ENCODE peak calls at places on chromosomes 16 and 17, in five cellular contexts. One of them, this sample, is unnamed.
A peak's percentile ranks its signal among the peaks of the same experiment; 100 is the strongest.

GRCh38 chr16:26269663-26270062 is 577.9 kb downstream of the HS3ST4 start:
- DNase-seq in C1 segment of cervical spinal cord: no peak
- DNase-seq in GM19239: no peak
- DNase-seq in neural crest cell: no peak
- DNase-seq in cardiac fibroblast: no peak
- DNase-seq in this sample: no peak

GRCh38 chr17:48492401-48493298 is 38.2 kb downstream of the HOXB1 start:
- DNase-seq in neural crest cell: peak; percentile 52
- DNase-seq in C1 segment of cervical spinal cord: no peak
- DNase-seq in cardiac fibroblast: peak; percentile 69
- DNase-seq in GM19239: peak; percentile 75
- DNase-seq in this sample: peak; percentile 76

GRCh38 chr16:78669994-78670393 is 570.5 kb downstream of the WWOX start:
- DNase-seq in GM19239: no peak
- DNase-seq in C1 segment of cervical spinal cord: no peak
- DNase-seq in neural crest cell: no peak
- DNase-seq in cardiac fibroblast: peak; percentile 22
- DNase-seq in this sample: no peak

GRCh38 chr16:2803545-2804195 is 5.4 kb downstream of the PRSS41 start:
- DNase-seq in neural crest cell: no peak
- DNase-seq in C1 segment of cervical spinal cord: no peak
- DNase-seq in GM19239: no peak
- DNase-seq in cardiac fibroblast: no peak
- DNase-seq in this sample: no peak

GRCh38 chr16:27399969-27400368 is 2.0 kb upstream of the IL21R start:
- DNase-seq in cardiac fibroblast: no peak
- DNase-seq in GM19239: no peak
- DNase-seq in C1 segment of cervical spinal cord: no peak
- DNase-seq in neural crest cell: no peak
- DNase-seq in this sample: no peak

GRCh38 chr17:147796-148740 is 10.7 kb downstream of the SCGB1C2 start:
- DNase-seq in cardiac fibroblast: no peak
- DNase-seq in C1 segment of cervical spinal cord: no peak
- DNase-seq in GM19239: no peak
- DNase-seq in neural crest cell: no peak
- DNase-seq in this sample: no peak

GRCh38 chr17:45200701-45201100 is 21.0 kb upstream of the FMNL1 start:
- DNase-seq in C1 segment of cervical spinal cord: no peak
- DNase-seq in neural crest cell: no peak
- DNase-seq in GM19239: no peak
- DNase-seq in cardiac fibroblast: peak; percentile 67
- DNase-seq in this sample: no peak

GRCh38 chr17:50620848-50621247 is 13.8 kb upstream of the ABCC3 start:
- DNase-seq in GM19239: no peak
- DNase-seq in neural crest cell: no peak
- DNase-seq in cardiac fibroblast: no peak
- DNase-seq in C1 segment of cervical spinal cord: no peak
- DNase-seq in this sample: no peak

GRCh38 chr17:28686296-28686695 is 24.3 kb downstream of the SUPT6H start:
- DNase-seq in cardiac fibroblast: no peak
- DNase-seq in C1 segment of cervical spinal cord: no peak
- DNase-seq in GM19239: no peak
- DNase-seq in neural crest cell: no peak
- DNase-seq in this sample: no peak

GRCh38 chr16:57600048-57600835 is 28.2 kb upstream of the ADGRG1 start:
- DNase-seq in neural crest cell: peak; percentile 54
- DNase-seq in GM19239: no peak
- DNase-seq in C1 segment of cervical spinal cord: no peak
- DNase-seq in cardiac fibroblast: peak; percentile 50
- DNase-seq in this sample: no peak

GRCh38 chr17:78817123-78817522 is 23.5 kb downstream of the USP36 start:
- DNase-seq in GM19239: no peak
- DNase-seq in C1 segment of cervical spinal cord: no peak
- DNase-seq in cardiac fibroblast: no peak
- DNase-seq in neural crest cell: no peak
- DNase-seq in this sample: no peak

GRCh38 chr17:55926276-55926995 is 175.6 kb downstream of the PCTP start:
- DNase-seq in neural crest cell: no peak
- DNase-seq in cardiac fibroblast: no peak
- DNase-seq in C1 segment of cervical spinal cord: no peak
- DNase-seq in GM19239: no peak
- DNase-seq in this sample: no peak

GRCh38 chr17:45836047-45837044 is 8.3 kb upstream of the SPPL2C start:
- DNase-seq in cardiac fibroblast: no peak
- DNase-seq in C1 segment of cervical spinal cord: no peak
- DNase-seq in neural crest cell: no peak
- DNase-seq in GM19239: no peak
- DNase-seq in this sample: no peak